ENCODE peak calls at places on chromosomes 12 and 14, in eight cellular contexts. K is cardiac fibroblast, S is choroid plexus epithelial cell, D is Daoy, W is occipital lobe, A is H4, V is HFFc6, H is body of pancreas. R is an unnamed sample.

GRCh38 chr12:10220398-10221077 is 7.9 kb downstream of the GABARAPL1 start:
- DNase-seq in K (peak), S (peak), H (peak), W (peak), V (peak), D (no peak), A (peak), R (peak)

GRCh38 chr12:126588586-126589249 is 1523.5 kb downstream of the AACS start:
- DNase-seq in A (peak), D (peak), H (no peak), S (peak), W (peak), V (no peak), K (no peak), R (no peak)

GRCh38 chr14:20494935-20495766 is 10.2 kb upstream of the RNASE10 start:
- DNase-seq in D (peak), A (peak), H (no peak), K (peak), W (no peak), V (no peak), S (peak), R (peak)

GRCh38 chr12:13436182-13436581 is 239.7 kb downstream of the EMP1 start:
- DNase-seq in A (no peak), W (no peak), H (no peak), D (peak), V (no peak), S (no peak), K (no peak), R (no peak)

GRCh38 chr12:43835264-43835655 is 621 bp upstream of the TMEM117 start:
- DNase-seq in D (peak), V (no peak), H (no peak), S (peak), K (no peak), A (peak), W (no peak), R (no peak)

GRCh38 chr12:95402096-95402495 is 71.9 kb upstream of the METAP2 start:
- DNase-seq in A (no peak), H (no peak), D (no peak), K (no peak), S (no peak), W (no peak), V (no peak), R (no peak)

GRCh38 chr12:124036117-124037109 is 63.4 kb downstream of the ZNF664 start:
- DNase-seq in S (peak), A (no peak), H (peak), D (peak), W (peak), K (peak), V (peak), R (peak)

GRCh38 chr14:59123975-59124374 is 64.5 kb upstream of the DAAM1 start:
- DNase-seq in D (no peak), K (peak), S (peak), A (peak), W (no peak), H (no peak), V (peak), R (no peak)

GRCh38 chr14:75492832-75493579 is 29.3 kb upstream of the BATF start:
- DNase-seq in D (no peak), V (no peak), K (no peak), A (no peak), W (no peak), H (no peak), S (no peak), R (no peak)

GRCh38 chr12:32139064-32139421 is 32.4 kb downstream of the BICD1 start:
- DNase-seq in K (peak), S (peak), W (no peak), D (peak), H (peak), A (no peak), V (no peak), R (peak)

GRCh38 chr12:130203151-130203550 is 40.9 kb downstream of the FZD10 start:
- DNase-seq in W (no peak), A (no peak), S (no peak), D (peak), H (no peak), V (no peak), K (no peak), R (no peak)

GRCh38 chr14:77145975-77146740 is 4.6 kb upstream of the ZDHHC22 start:
- DNase-seq in H (no peak), K (no peak), S (no peak), A (no peak), V (no peak), D (no peak), W (no peak), R (no peak)

GRCh38 chr12:1246637-1247036 is 255.6 kb downstream of the ERC1 start:
- DNase-seq in D (no peak), K (peak), H (no peak), V (no peak), S (peak), W (no peak), A (no peak), R (peak)

GRCh38 chr12:62977419-62977818 is 42.5 kb upstream of the PPM1H start:
- DNase-seq in W (no peak), H (no peak), D (peak), K (no peak), V (peak), S (peak), A (no peak), R (no peak)

GRCh38 chr12:96220902-96221301 is 26.7 kb downstream of the ELK3 start:
- DNase-seq in H (no peak), A (no peak), K (no peak), V (peak), S (no peak), W (no peak), D (peak), R (no peak)

GRCh38 chr12:131747276-131747675 is 36.4 kb downstream of the SFSWAP start:
- DNase-seq in D (no peak), W (no peak), V (no peak), A (no peak), K (no peak), S (no peak), H (no peak), R (no peak)

GRCh38 chr12:25436206-25436912 is 116.7 kb downstream of the LMNTD1 start:
- DNase-seq in V (peak), H (peak), A (peak), D (peak), K (peak), W (peak), S (peak), R (peak)

GRCh38 chr14:72546359-72547035 is 347.4 kb downstream of the DPF3 start:
- DNase-seq in W (no peak), K (no peak), H (no peak), V (no peak), S (no peak), A (no peak), D (no peak), R (no peak)

GRCh38 chr12:131096681-131097181 is 143.0 kb downstream of the ADGRD1 start:
- DNase-seq in D (no peak), V (no peak), H (no peak), S (no peak), A (no peak), K (no peak), W (no peak), R (no peak)

GRCh38 chr14:23494223-23494622 is 24.7 kb downstream of the NGDN start:
- DNase-seq in D (no peak), H (no peak), S (peak), A (no peak), V (peak), K (peak), W (no peak), R (peak)

GRCh38 chr14:68922201-68922613 is 56.9 kb downstream of the ACTN1 start:
- DNase-seq in D (no peak), A (no peak), H (no peak), W (no peak), V (no peak), S (no peak), K (no peak), R (no peak)

GRCh38 chr14:73712540-73713141 is 1.5 kb downstream of the PNMA1 start:
- DNase-seq in V (no peak), K (no peak), H (no peak), S (peak), W (no peak), D (peak), A (no peak), R (peak)

GRCh38 chr12:20487519-20487918 is 119.2 kb downstream of the PDE3A start:
- DNase-seq in A (no peak), W (no peak), H (no peak), V (peak), K (no peak), S (no peak), D (no peak), R (no peak)

GRCh38 chr14:24335461-24336146 is 733 bp upstream of the ADCY4 start:
- DNase-seq in S (no peak), H (no peak), V (no peak), W (no peak), D (no peak), K (no peak), A (no peak), R (no peak)

GRCh38 chr12:32437095-32437515 is 37.7 kb downstream of the FGD4 start:
- DNase-seq in D (peak), H (no peak), K (peak), S (peak), A (peak), W (no peak), V (peak), R (peak)

GRCh38 chr14:105281354-105282097 is 19.3 kb downstream of the BRF1 start:
- DNase-seq in W (peak), A (no peak), V (peak), K (peak), H (peak), D (peak), S (peak), R (peak)

GRCh38 chr12:82793882-82794281 is 107.2 kb downstream of the TMTC2 start:
- DNase-seq in S (no peak), A (no peak), H (no peak), K (no peak), V (no peak), W (no peak), D (no peak), R (no peak)

GRCh38 chr14:103558071-103558882 is 4.2 kb downstream of the BAG5 start:
- DNase-seq in K (peak), A (peak), V (peak), D (peak), S (peak), W (no peak), H (no peak), R (peak)

GRCh38 chr12:44972746-44973421 is 78.0 kb downstream of the DBX2 start:
- DNase-seq in S (peak), K (peak), H (no peak), D (peak), W (no peak), V (no peak), A (peak), R (peak)

GRCh38 chr14:56274556-56274955 is 156.3 kb downstream of the PELI2 start:
- DNase-seq in S (no peak), W (no peak), A (no peak), H (no peak), K (peak), D (no peak), V (no peak), R (no peak)

GRCh38 chr14:50064993-50065392 is 51.4 kb downstream of the VCPKMT start:
- DNase-seq in K (no peak), A (peak), S (peak), W (no peak), D (peak), V (no peak), H (peak), R (peak)

R was measured in fibroblast of villous mesenchyme.